ENCODE peak calls at places on chromosomes 13 and 19, in eight cellular contexts. S, J, W, N, D, Q, A and F are unnamed samples.

GRCh38 chr19:13022111-13022858 is 27.0 kb downstream of the NFIX start:
- DNase-seq in S (no peak), J (peak; percentile 67), W (no peak), N (peak; percentile 66), D (no peak), Q (no peak), A (no peak), F (no peak)

GRCh38 chr13:31595568-31595967 is 143.8 kb upstream of the RXFP2 start:
- DNase-seq in S (no peak), J (no peak), W (no peak), N (no peak), D (no peak), Q (no peak), A (no peak), F (no peak)

GRCh38 chr19:1259873-1260748 is 9.0 kb upstream of the CIRBP start:
- DNase-seq in S (peak; percentile 37), J (no peak), W (no peak), N (no peak), D (peak; percentile 67), Q (no peak), A (peak; percentile 64), F (no peak)

GRCh38 chr19:18646535-18647370 is 9.9 kb downstream of the KLHL26 start:
- DNase-seq in S (no peak), J (no peak), W (no peak), N (no peak), D (no peak), Q (no peak), A (no peak), F (no peak)

GRCh38 chr13:28355822-28356371 is 139.0 kb downstream of the FLT1 start:
- DNase-seq in S (no peak), J (no peak), W (no peak), N (no peak), D (peak; percentile 62), Q (no peak), A (no peak), F (no peak)

GRCh38 chr19:35928507-35928906 is 7.7 kb upstream of the LRFN3 start:
- DNase-seq in S (no peak), J (no peak), W (no peak), N (no peak), D (no peak), Q (no peak), A (peak; percentile 20), F (no peak)

GRCh38 chr13:95535243-95535642 is 17.3 kb upstream of the CLDN10 start:
- DNase-seq in S (no peak), J (no peak), W (no peak), N (peak; percentile 63), D (peak; percentile 16), Q (no peak), A (no peak), F (peak; percentile 28)

GRCh38 chr13:44397766-44398223 is 24.2 kb downstream of the SERP2 start:
- DNase-seq in S (peak; percentile 10), J (no peak), W (no peak), N (no peak), D (no peak), Q (no peak), A (no peak), F (no peak)

GRCh38 chr19:35120898-35121297 is 5.3 kb downstream of the FXYD3 start:
- DNase-seq in S (no peak), J (no peak), W (no peak), N (no peak), D (no peak), Q (no peak), A (no peak), F (no peak)

GRCh38 chr13:30408319-30409101 is 13.8 kb upstream of the UBE2L5 start:
- DNase-seq in S (peak; percentile 96), J (peak; percentile 80), W (peak; percentile 87), N (peak; percentile 89), D (peak; percentile 98), Q (peak; percentile 97), A (peak; percentile 88), F (no peak)

GRCh38 chr19:46716013-46716671 is 772 bp downstream of the PRKD2 start:
- DNase-seq in S (peak; percentile 85), J (no peak), W (no peak), N (no peak), D (peak; percentile 39), Q (peak; percentile 75), A (peak; percentile 34), F (no peak)

GRCh38 chr13:39656325-39656677 is 839 bp downstream of the COG6 start:
- DNase-seq in S (peak; percentile 4), J (no peak), W (no peak), N (peak; percentile 8), D (peak; percentile 14), Q (peak; percentile 3), A (peak; percentile 13), F (no peak)

GRCh38 chr13:96089749-96090239 is at the start of gene HS6ST3:
- DNase-seq in S (peak; percentile 75), J (peak; percentile 61), W (peak; percentile 57), N (no peak), D (peak; percentile 70), Q (peak; percentile 75), A (no peak), F (no peak)

DNA sequence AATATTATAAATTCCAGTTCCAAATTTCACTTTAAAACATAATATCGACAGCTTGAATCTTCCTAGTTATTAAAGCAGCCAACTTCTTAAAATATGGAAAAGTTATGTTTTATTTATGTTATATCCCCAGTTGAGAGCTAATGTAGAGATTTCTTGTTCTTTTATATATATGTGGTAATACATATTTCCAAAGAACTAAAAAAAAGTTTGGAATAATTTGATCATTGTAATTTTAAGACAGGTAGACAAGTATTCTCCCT is 781 bp upstream of the TBC1D4 start:
- DNase-seq in S (no peak), J (no peak), W (no peak), N (no peak), D (no peak), Q (no peak), A (no peak), F (no peak)
- H3K27ac ChIP-seq in S (peak overlapping the region; percentile 40), J (no peak overlapping the region), W (no peak overlapping the region), N (no peak overlapping the region), D (no peak overlapping the region), Q (peak overlapping the region; percentile 8), A (no peak overlapping the region), F (peak overlapping the region; percentile 46)

DNA sequence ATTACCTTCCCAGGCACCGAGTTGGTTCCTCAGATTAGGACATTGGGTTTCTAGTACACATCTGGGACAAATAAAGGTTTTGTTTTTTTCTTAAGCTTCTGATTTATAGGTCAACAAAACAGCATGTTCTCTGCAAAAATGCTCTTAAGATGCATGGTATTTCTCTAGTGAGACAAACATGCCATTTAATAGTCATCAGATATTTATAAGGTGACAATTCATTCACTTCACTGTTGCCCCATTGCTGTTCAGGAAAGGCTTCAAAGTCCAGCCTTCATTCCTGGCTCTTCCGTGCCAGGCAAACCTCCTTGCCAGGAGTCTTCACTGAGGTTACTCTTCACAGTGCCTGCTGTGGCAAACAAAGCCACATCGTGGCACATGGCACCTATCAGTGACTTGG is 156.3 kb upstream of the FNDC3A start:
- DNase-seq in S (no peak), J (no peak), W (no peak), N (no peak), D (no peak), Q (no peak), A (no peak), F (no peak)
- H3K4me2 ChIP-seq in S (no peak overlapping the region), J (no peak overlapping the region), W (no peak overlapping the region), N (no peak overlapping the region), D (no peak overlapping the region), Q (no peak overlapping the region), A (no peak overlapping the region), F (no peak overlapping the region)

DNA sequence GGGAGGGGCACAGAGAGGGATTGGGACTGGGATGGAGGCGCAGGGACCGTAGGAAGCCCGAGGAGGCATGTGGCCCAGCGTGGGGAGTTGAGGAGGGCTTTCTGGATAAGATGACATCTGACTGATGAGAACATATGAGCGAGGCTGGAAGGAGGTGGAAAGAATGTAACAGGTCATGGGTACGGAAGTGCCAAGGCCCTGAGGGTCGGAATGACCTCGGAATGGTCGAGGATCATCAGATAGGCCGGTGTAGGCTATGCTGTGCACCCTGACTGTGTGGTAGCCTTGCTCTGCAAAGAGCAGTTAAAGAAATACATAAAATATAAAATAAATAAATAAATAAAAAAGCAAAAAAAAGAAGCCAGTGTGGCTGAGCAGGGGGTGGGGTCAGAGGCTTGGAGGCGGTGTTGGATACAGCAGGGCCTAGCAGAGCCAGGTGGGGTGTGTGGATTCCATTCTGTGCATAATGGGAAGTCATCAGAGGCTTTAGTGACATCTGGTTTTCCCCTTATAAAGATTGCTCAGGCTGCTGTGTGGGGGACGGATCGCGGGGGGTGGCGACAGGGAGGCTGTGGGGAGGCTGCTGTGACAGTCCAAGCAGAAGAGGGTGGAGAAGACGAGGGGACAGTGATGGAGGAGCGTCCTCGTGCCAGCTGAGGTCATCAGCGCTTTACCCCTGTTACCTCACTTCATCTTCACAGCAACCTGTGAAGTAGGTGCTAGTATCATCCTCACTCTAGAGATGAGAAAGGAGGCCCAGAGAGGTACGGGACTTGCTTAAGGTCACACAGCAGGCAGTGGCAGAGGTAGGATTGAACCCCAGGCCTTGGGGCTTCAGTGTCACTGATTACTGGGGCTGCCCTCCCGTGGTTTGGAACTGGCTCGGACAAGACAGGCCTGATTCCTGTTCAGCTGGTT is 5.0 kb downstream of the PAK4 start:
- DNase-seq in S (no peak), J (no peak), W (no peak), N (no peak), D (no peak), Q (no peak), A (no peak), F (no peak)
- H3K27ac ChIP-seq in S (no peak overlapping the region), J (no peak overlapping the region), W (no peak overlapping the region), N (no peak overlapping the region), D (no peak overlapping the region), Q (no peak overlapping the region), A (no peak overlapping the region), F (no peak overlapping the region)

GRCh38 chr19:39555883-39556282 is 15.9 kb upstream of the EID2 start:
- DNase-seq in S (no peak), J (no peak), W (no peak), N (no peak), D (no peak), Q (no peak), A (no peak), F (no peak)

GRCh38 chr19:39554701-39555311 is 14.8 kb upstream of the EID2 start:
- DNase-seq in S (no peak), J (no peak), W (no peak), N (no peak), D (no peak), Q (no peak), A (no peak), F (no peak)

GRCh38 chr19:39550197-39550596 is 10.2 kb upstream of the EID2 start:
- DNase-seq in S (no peak), J (peak; percentile 49), W (no peak), N (no peak), D (no peak), Q (no peak), A (no peak), F (no peak)

GRCh38 chr19:39557791-39558622 is 18.0 kb upstream of the EID2 start:
- DNase-seq in S (no peak), J (peak; percentile 78), W (no peak), N (no peak), D (no peak), Q (no peak), A (peak; percentile 12), F (no peak)

DNA sequence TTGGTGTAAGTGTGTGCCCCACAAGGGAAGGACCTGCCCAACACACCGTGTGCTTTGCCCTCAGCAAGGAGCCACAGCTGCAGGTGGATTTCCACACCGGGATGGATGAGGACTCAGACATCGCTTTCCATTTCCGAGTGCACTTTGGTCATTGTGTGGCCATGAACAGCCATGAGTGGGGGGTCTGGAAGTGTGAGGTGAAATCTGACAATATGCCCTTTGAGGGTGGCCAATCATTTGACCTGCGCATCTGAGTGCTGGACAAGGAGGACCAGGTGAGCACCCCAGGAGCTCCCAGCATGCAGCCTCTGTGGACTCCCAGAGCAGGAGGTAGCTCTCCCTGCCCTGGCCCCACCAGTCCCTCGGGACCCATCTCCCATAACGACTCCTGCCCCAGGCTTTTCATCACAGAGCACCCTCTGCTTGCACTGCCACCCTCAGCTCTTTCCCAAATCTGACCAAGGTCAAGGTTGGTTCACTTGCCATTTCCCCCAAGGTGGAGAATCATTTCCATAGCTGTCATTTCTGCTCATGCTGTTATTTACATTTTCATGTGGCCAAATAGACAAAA is 13.2 kb upstream of the EID2 start:
- DNase-seq in S (no peak), J (no peak), W (no peak), N (no peak), D (no peak), Q (no peak), A (no peak), F (no peak)
- H3K4me2 ChIP-seq in S (no peak overlapping the region), J (peak overlapping the region; percentile 75), W (no peak overlapping the region), N (no peak overlapping the region), D (no peak overlapping the region), Q (no peak overlapping the region), A (no peak overlapping the region), F (no peak overlapping the region)